ENCODE peak calls at places on chromosomes 5 and 9, in nine cellular contexts. I is uterus, G is SJSA1, B is HCT116, L is suprapubic skin, O is H9, V is left lung, J is A549, M is coronary artery. A is an unnamed sample.
A peak's percentile ranks its signal among the peaks of the same experiment; 100 is the strongest.

GRCh38 chr5:168713051-168713450 is 133.9 kb upstream of the PANK3 start:
- DNase-seq in G (peak; percentile 58), M (peak; percentile 47), I (no peak), B (no peak), O (no peak), J (no peak), L (no peak), V (no peak), A (peak; percentile 6)

GRCh38 chr5:103428923-103429322 is 133.7 kb downstream of the NUDT12 start:
- DNase-seq in M (no peak), V (no peak), J (no peak), L (no peak), G (no peak), I (no peak), O (no peak), B (no peak), A (no peak)

GRCh38 chr5:7877851-7878250 is 8.9 kb downstream of the MTRR start:
- DNase-seq in G (peak; percentile 62), L (no peak), V (no peak), I (no peak), J (no peak), M (no peak), B (no peak), O (no peak), A (no peak)

GRCh38 chr5:141845371-141845821 is 32.8 kb downstream of the PCDH1 start:
- DNase-seq in V (no peak), J (no peak), G (no peak), L (no peak), I (no peak), O (peak; percentile 86), M (no peak), B (no peak), A (no peak)

GRCh38 chr5:147697380-147697779 is 85.1 kb downstream of the JAKMIP2 start:
- DNase-seq in G (no peak), O (no peak), M (no peak), L (no peak), V (no peak), J (no peak), I (no peak), B (no peak), A (no peak)

GRCh38 chr9:106799146-106799545 is 63.8 kb upstream of the ZNF462 start:
- DNase-seq in J (no peak), M (no peak), B (no peak), G (peak; percentile 46), L (no peak), I (no peak), O (no peak), V (no peak), A (no peak)

GRCh38 chr9:21674894-21675293 is 127.5 kb upstream of the MTAP start:
- DNase-seq in L (no peak), G (no peak), J (no peak), B (peak; percentile 80), M (no peak), I (no peak), O (no peak), V (no peak), A (no peak)

GRCh38 chr9:109745335-109746283 is 34.4 kb upstream of the PALM2AKAP2 start:
- DNase-seq in B (no peak), J (no peak), V (peak; percentile 55), G (peak; percentile 44), M (peak; percentile 77), L (peak; percentile 62), O (no peak), I (peak; percentile 73), A (no peak)

GRCh38 chr9:88433583-88434240 is 45.5 kb downstream of the SPIN1 start:
- DNase-seq in J (no peak), G (no peak), I (no peak), M (no peak), L (no peak), V (no peak), B (no peak), O (no peak), A (no peak)

GRCh38 chr5:1471997-1472963 is 27.0 kb upstream of the SLC6A3 start:
- DNase-seq in M (no peak), L (no peak), B (no peak), G (no peak), V (peak; percentile 32), I (no peak), O (no peak), J (no peak), A (no peak)

GRCh38 chr5:148261221-148261620 is 7.4 kb upstream of the SPINK13 start:
- DNase-seq in G (no peak), B (no peak), J (no peak), O (no peak), I (no peak), M (no peak), V (no peak), L (no peak), A (no peak)

GRCh38 chr5:54296386-54296785 is 14.0 kb downstream of the ARL15 start:
- DNase-seq in I (no peak), B (no peak), O (no peak), G (no peak), L (no peak), J (no peak), M (no peak), V (peak; percentile 36), A (no peak)

GRCh38 chr9:119698535-119698934 is 329.3 kb upstream of the BRINP1 start:
- DNase-seq in V (no peak), M (no peak), I (no peak), L (no peak), B (no peak), J (no peak), G (no peak), O (no peak), A (no peak)
- H3K27ac ChIP-seq in V (no peak overlapping the region), M (no peak overlapping the region), I (no peak overlapping the region), L (no peak overlapping the region), B (no peak overlapping the region), J (no peak overlapping the region), G (no peak overlapping the region), O (no peak overlapping the region), A (no peak overlapping the region)

GRCh38 chr9:93507780-93508179 is 54.4 kb upstream of the FAM120AOS start:
- DNase-seq in O (no peak), M (no peak), L (no peak), J (no peak), V (no peak), B (no peak), G (no peak), I (no peak), A (no peak)

GRCh38 chr9:93508207-93508606 is 54.8 kb upstream of the FAM120AOS start:
- DNase-seq in G (no peak), M (no peak), V (no peak), L (no peak), B (no peak), I (no peak), O (no peak), J (no peak), A (no peak)

GRCh38 chr9:93509084-93509483 is 55.7 kb upstream of the FAM120AOS start:
- DNase-seq in V (no peak), L (no peak), M (no peak), B (no peak), J (no peak), G (no peak), I (no peak), O (no peak), A (no peak)

GRCh38 chr9:93513606-93514005 is 60.2 kb upstream of the FAM120AOS start:
- DNase-seq in O (no peak), V (no peak), B (no peak), I (no peak), L (no peak), G (no peak), M (no peak), J (no peak), A (no peak)

GRCh38 chr9:93510041-93510440 is 56.7 kb upstream of the FAM120AOS start:
- DNase-seq in M (no peak), B (no peak), O (no peak), I (no peak), V (no peak), L (no peak), J (no peak), G (no peak), A (no peak)
- H3K27ac ChIP-seq in M (no peak overlapping the region), B (no peak overlapping the region), O (no peak overlapping the region), I (no peak overlapping the region), V (no peak overlapping the region), L (no peak overlapping the region), J (no peak overlapping the region), G (no peak overlapping the region), A (no peak overlapping the region)

GRCh38 chr9:114216081-114216480 is 60.7 kb downstream of the COL27A1 start:
- DNase-seq in V (no peak), L (no peak), B (no peak), J (no peak), M (peak; percentile 80), I (peak; percentile 50), O (no peak), G (no peak), A (no peak)

GRCh38 chr9:114213566-114213965 is 58.2 kb downstream of the COL27A1 start:
- DNase-seq in M (no peak), L (no peak), O (no peak), V (no peak), I (no peak), B (no peak), J (no peak), G (no peak), A (no peak)

GRCh38 chr9:114214686-114215397 is 59.5 kb downstream of the COL27A1 start:
- DNase-seq in O (no peak), V (no peak), G (no peak), J (no peak), M (no peak), L (no peak), B (no peak), I (no peak), A (no peak)

GRCh38 chr9:114212841-114213240 is 57.5 kb downstream of the COL27A1 start:
- DNase-seq in L (no peak), M (no peak), B (no peak), I (no peak), O (no peak), G (no peak), V (no peak), J (no peak), A (no peak)

DNA sequence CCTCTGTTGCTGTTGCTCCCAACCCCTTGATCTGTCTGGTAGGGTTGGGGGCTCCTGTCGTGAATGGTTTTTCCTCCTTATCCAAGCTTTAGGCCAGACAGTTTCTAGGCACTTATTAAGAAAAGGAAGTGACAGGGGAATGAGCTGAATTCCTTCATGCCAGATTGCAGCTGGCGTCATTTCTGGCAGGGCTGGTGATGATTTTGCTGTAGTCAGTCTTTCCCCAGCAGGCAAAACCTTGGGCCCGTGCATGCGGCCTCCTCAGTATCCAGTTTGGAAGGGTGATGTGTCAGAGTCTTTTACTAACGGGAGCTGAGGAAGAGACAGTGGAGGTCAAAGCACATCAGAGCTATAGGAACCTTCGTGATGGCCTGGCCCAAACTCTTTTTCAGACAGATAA is 58.8 kb downstream of the COL27A1 start:
- DNase-seq in I (peak; percentile 42), O (no peak), J (no peak), V (no peak), M (no peak), G (no peak), B (no peak), L (no peak), A (no peak)
- H3K27ac ChIP-seq in I (peak overlapping the region; percentile 35), O (no peak overlapping the region), J (no peak overlapping the region), V (no peak overlapping the region), M (peak overlapping the region; percentile 54), G (no peak overlapping the region), B (no peak overlapping the region), L (no peak overlapping the region), A (peak overlapping the region; percentile 31)

DNA sequence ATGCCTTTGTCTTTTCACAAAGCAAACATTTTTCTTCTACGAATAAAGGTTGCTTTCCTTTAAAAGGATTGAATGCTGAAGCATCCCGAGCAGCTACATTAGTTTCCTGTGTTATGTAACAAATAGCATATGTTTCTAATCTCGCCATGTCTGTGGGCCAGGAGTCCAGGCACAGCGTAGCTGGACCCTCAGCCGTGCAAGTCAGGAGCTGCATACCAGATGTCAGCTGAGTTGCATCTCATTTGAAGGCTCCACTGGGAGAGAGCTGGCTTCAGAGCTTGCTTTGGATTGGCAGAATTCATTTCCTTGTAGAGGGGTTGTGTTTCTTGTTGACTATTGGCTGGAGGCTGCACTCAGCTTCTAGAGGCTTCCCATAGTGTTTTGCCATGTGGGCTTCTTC is 16.0 kb upstream of the GOLPH3 start:
- DNase-seq in O (no peak), V (no peak), I (no peak), G (no peak), B (no peak), M (no peak), J (no peak), L (no peak), A (no peak)
- H3K27ac ChIP-seq in O (no peak overlapping the region), V (no peak overlapping the region), I (no peak overlapping the region), G (no peak overlapping the region), B (no peak overlapping the region), M (no peak overlapping the region), J (no peak overlapping the region), L (no peak overlapping the region), A (no peak overlapping the region)